ENCODE peak calls at places on chromosomes 6 and 20, in seven cellular contexts. One of them, this sample, is unnamed.

GRCh38 chr6:20769651-20770050 is 235.4 kb downstream of the CDKAL1 start:
- DNase-seq in GM20000: no peak
- DNase-seq in psoas muscle: no peak
- DNase-seq in mammary epithelial cell: no peak
- DNase-seq in HFFc6: no peak
- DNase-seq in coronary artery: no peak
- DNase-seq in esophagus squamous epithelium: no peak
- DNase-seq in this sample: no peak

GRCh38 chr6:152993431-152993830 is 9.1 kb downstream of the MTRF1L start:
- DNase-seq in GM20000: no peak
- DNase-seq in esophagus squamous epithelium: no peak
- DNase-seq in psoas muscle: no peak
- DNase-seq in coronary artery: no peak
- DNase-seq in HFFc6: no peak
- DNase-seq in mammary epithelial cell: no peak
- DNase-seq in this sample: no peak

GRCh38 chr6:46184114-46184513 is 13.3 kb upstream of the ENPP5 start:
- DNase-seq in coronary artery: no peak
- DNase-seq in HFFc6: peak
- DNase-seq in mammary epithelial cell: peak
- DNase-seq in esophagus squamous epithelium: no peak
- DNase-seq in GM20000: no peak
- DNase-seq in psoas muscle: no peak
- DNase-seq in this sample: peak

GRCh38 chr6:132425176-132425575 is 23.9 kb upstream of the MOXD1 start:
- DNase-seq in mammary epithelial cell: no peak
- DNase-seq in esophagus squamous epithelium: no peak
- DNase-seq in HFFc6: no peak
- DNase-seq in GM20000: no peak
- DNase-seq in coronary artery: no peak
- DNase-seq in psoas muscle: no peak
- DNase-seq in this sample: no peak

GRCh38 chr6:20875369-20875963 is 341.2 kb downstream of the CDKAL1 start:
- DNase-seq in GM20000: no peak
- DNase-seq in coronary artery: no peak
- DNase-seq in HFFc6: no peak
- DNase-seq in psoas muscle: no peak
- DNase-seq in esophagus squamous epithelium: no peak
- DNase-seq in mammary epithelial cell: peak
- DNase-seq in this sample: peak

GRCh38 chr6:151675746-151676459 is 131.6 kb upstream of the ESR1 start:
- DNase-seq in esophagus squamous epithelium: no peak
- DNase-seq in psoas muscle: no peak
- DNase-seq in coronary artery: no peak
- DNase-seq in mammary epithelial cell: peak
- DNase-seq in HFFc6: no peak
- DNase-seq in GM20000: peak
- DNase-seq in this sample: peak

GRCh38 chr20:63309261-63310071 is 16.5 kb downstream of the COL20A1 start:
- DNase-seq in GM20000: peak
- DNase-seq in HFFc6: no peak
- DNase-seq in psoas muscle: no peak
- DNase-seq in coronary artery: no peak
- DNase-seq in esophagus squamous epithelium: no peak
- DNase-seq in mammary epithelial cell: no peak
- DNase-seq in this sample: peak

GRCh38 chr6:49606696-49607390 is 29.8 kb downstream of the RHAG start:
- DNase-seq in esophagus squamous epithelium: no peak
- DNase-seq in HFFc6: peak
- DNase-seq in coronary artery: no peak
- DNase-seq in mammary epithelial cell: peak
- DNase-seq in psoas muscle: no peak
- DNase-seq in GM20000: peak
- DNase-seq in this sample: peak

GRCh38 chr6:99341862-99342455 is 7.5 kb downstream of the FAXC start:
- DNase-seq in mammary epithelial cell: no peak
- DNase-seq in esophagus squamous epithelium: no peak
- DNase-seq in HFFc6: no peak
- DNase-seq in psoas muscle: no peak
- DNase-seq in GM20000: no peak
- DNase-seq in coronary artery: no peak
- DNase-seq in this sample: no peak

GRCh38 chr6:154276810-154277577 is 79.6 kb downstream of the IPCEF1 start:
- DNase-seq in HFFc6: no peak
- DNase-seq in esophagus squamous epithelium: no peak
- DNase-seq in mammary epithelial cell: no peak
- DNase-seq in coronary artery: no peak
- DNase-seq in psoas muscle: no peak
- DNase-seq in GM20000: peak
- DNase-seq in this sample: peak

GRCh38 chr6:5999688-6000608 is 6.8 kb downstream of the NRN1 start:
- DNase-seq in coronary artery: no peak
- DNase-seq in psoas muscle: no peak
- DNase-seq in HFFc6: no peak
- DNase-seq in GM20000: no peak
- DNase-seq in esophagus squamous epithelium: no peak
- DNase-seq in mammary epithelial cell: no peak
- DNase-seq in this sample: no peak

GRCh38 chr6:81075974-81076373 is 676.5 kb downstream of the TENT5A start:
- DNase-seq in GM20000: no peak
- DNase-seq in mammary epithelial cell: no peak
- DNase-seq in coronary artery: no peak
- DNase-seq in esophagus squamous epithelium: no peak
- DNase-seq in HFFc6: no peak
- DNase-seq in psoas muscle: no peak
- DNase-seq in this sample: peak

GRCh38 chr6:111478064-111478476 is 4.9 kb downstream of the REV3L start:
- DNase-seq in psoas muscle: no peak
- DNase-seq in GM20000: no peak
- DNase-seq in coronary artery: no peak
- DNase-seq in HFFc6: peak
- DNase-seq in mammary epithelial cell: peak
- DNase-seq in esophagus squamous epithelium: no peak
- DNase-seq in this sample: peak

GRCh38 chr20:44068780-44069191 is 118.2 kb downstream of the JPH2 start:
- DNase-seq in esophagus squamous epithelium: no peak
- DNase-seq in GM20000: peak
- DNase-seq in psoas muscle: no peak
- DNase-seq in HFFc6: no peak
- DNase-seq in mammary epithelial cell: no peak
- DNase-seq in coronary artery: no peak
- DNase-seq in this sample: no peak

GRCh38 chr20:63198606-63199005 is 17.3 kb downstream of the YTHDF1 start:
- DNase-seq in HFFc6: no peak
- DNase-seq in GM20000: no peak
- DNase-seq in psoas muscle: no peak
- DNase-seq in esophagus squamous epithelium: no peak
- DNase-seq in coronary artery: no peak
- DNase-seq in mammary epithelial cell: no peak
- DNase-seq in this sample: no peak

GRCh38 chr6:16674666-16675392 is 86.4 kb downstream of the ATXN1 start:
- DNase-seq in HFFc6: peak
- DNase-seq in coronary artery: no peak
- DNase-seq in psoas muscle: no peak
- DNase-seq in mammary epithelial cell: no peak
- DNase-seq in esophagus squamous epithelium: no peak
- DNase-seq in GM20000: no peak
- DNase-seq in this sample: peak

GRCh38 chr20:23308024-23308423 is 42.6 kb upstream of the NXT1 start:
- DNase-seq in GM20000: no peak
- DNase-seq in HFFc6: no peak
- DNase-seq in mammary epithelial cell: no peak
- DNase-seq in psoas muscle: no peak
- DNase-seq in coronary artery: no peak
- DNase-seq in esophagus squamous epithelium: no peak
- DNase-seq in this sample: no peak

GRCh38 chr20:3655032-3655405 is 8.2 kb downstream of the GFRA4 start:
- DNase-seq in psoas muscle: no peak
- DNase-seq in HFFc6: no peak
- DNase-seq in esophagus squamous epithelium: no peak
- DNase-seq in coronary artery: no peak
- DNase-seq in GM20000: no peak
- DNase-seq in mammary epithelial cell: no peak
- DNase-seq in this sample: no peak

GRCh38 chr6:37496951-37497885 is 2.5 kb downstream of the CCDC167 start:
- DNase-seq in coronary artery: no peak
- DNase-seq in mammary epithelial cell: no peak
- DNase-seq in HFFc6: no peak
- DNase-seq in psoas muscle: no peak
- DNase-seq in esophagus squamous epithelium: no peak
- DNase-seq in GM20000: no peak
- DNase-seq in this sample: no peak

GRCh38 chr6:56347526-56347925 is 100.1 kb upstream of the COL21A1 start:
- DNase-seq in psoas muscle: no peak
- DNase-seq in HFFc6: peak
- DNase-seq in mammary epithelial cell: peak
- DNase-seq in GM20000: no peak
- DNase-seq in esophagus squamous epithelium: no peak
- DNase-seq in coronary artery: no peak
- DNase-seq in this sample: peak

GRCh38 chr6:3009930-3010329 is 10.2 kb downstream of the NQO2 start:
- DNase-seq in mammary epithelial cell: no peak
- DNase-seq in HFFc6: no peak
- DNase-seq in coronary artery: no peak
- DNase-seq in psoas muscle: no peak
- DNase-seq in esophagus squamous epithelium: no peak
- DNase-seq in GM20000: no peak
- DNase-seq in this sample: no peak

GRCh38 chr20:4740774-4741431 is 19.2 kb downstream of the PRND start:
- DNase-seq in GM20000: peak
- DNase-seq in coronary artery: no peak
- DNase-seq in esophagus squamous epithelium: no peak
- DNase-seq in mammary epithelial cell: no peak
- DNase-seq in HFFc6: no peak
- DNase-seq in psoas muscle: no peak
- DNase-seq in this sample: peak
- TF ChIP-seq CTCF in GM20000: peak
- TF ChIP-seq CTCF in coronary artery: peak
- TF ChIP-seq CTCF in esophagus squamous epithelium: peak
- TF ChIP-seq CTCF in mammary epithelial cell: peak
- TF ChIP-seq CTCF in HFFc6: peak
- TF ChIP-seq CTCF in psoas muscle: peak
- TF ChIP-seq CTCF in this sample: peak

GRCh38 chr6:41547799-41548097 is 1.6 kb downstream of the FOXP4 start:
- DNase-seq in GM20000: no peak
- DNase-seq in coronary artery: no peak
- DNase-seq in HFFc6: no peak
- DNase-seq in mammary epithelial cell: no peak
- DNase-seq in esophagus squamous epithelium: no peak
- DNase-seq in psoas muscle: no peak
- DNase-seq in this sample: no peak

GRCh38 chr6:41551086-41551702 is 5.0 kb downstream of the FOXP4 start:
- DNase-seq in esophagus squamous epithelium: no peak
- DNase-seq in coronary artery: no peak
- DNase-seq in HFFc6: no peak
- DNase-seq in GM20000: no peak
- DNase-seq in mammary epithelial cell: no peak
- DNase-seq in psoas muscle: no peak
- DNase-seq in this sample: no peak

GRCh38 chr6:41548841-41549642 is 2.9 kb downstream of the FOXP4 start:
- DNase-seq in esophagus squamous epithelium: no peak
- DNase-seq in mammary epithelial cell: no peak
- DNase-seq in HFFc6: no peak
- DNase-seq in GM20000: no peak
- DNase-seq in coronary artery: no peak
- DNase-seq in psoas muscle: no peak
- DNase-seq in this sample: no peak

GRCh38 chr6:41548098-41548840 is 2.1 kb downstream of the FOXP4 start:
- DNase-seq in GM20000: peak
- DNase-seq in mammary epithelial cell: no peak
- DNase-seq in psoas muscle: peak
- DNase-seq in esophagus squamous epithelium: no peak
- DNase-seq in coronary artery: no peak
- DNase-seq in HFFc6: no peak
- DNase-seq in this sample: no peak

DNA sequence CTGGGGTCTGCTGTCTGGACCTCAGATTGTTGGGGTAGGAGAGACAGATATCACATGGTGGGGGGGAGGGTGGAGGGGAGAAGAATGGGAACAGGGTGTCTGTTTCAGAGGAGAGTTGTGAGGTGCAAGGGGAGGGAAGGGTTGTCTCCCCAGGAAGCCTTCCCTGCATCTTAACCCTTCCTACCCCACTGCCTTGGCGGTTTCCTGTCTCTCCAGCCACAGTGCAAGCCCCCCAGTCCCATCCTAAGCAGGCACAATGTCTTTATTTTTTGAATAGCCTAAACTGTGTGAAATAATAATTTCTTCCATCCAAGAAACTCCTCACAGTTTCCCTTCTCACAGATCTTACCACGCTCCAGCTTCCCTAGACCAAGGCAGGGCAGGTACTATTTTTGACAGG is 3.5 kb downstream of the FOXP4 start:
- DNase-seq in psoas muscle: no peak
- DNase-seq in HFFc6: no peak
- DNase-seq in mammary epithelial cell: no peak
- DNase-seq in esophagus squamous epithelium: no peak
- DNase-seq in GM20000: no peak
- DNase-seq in coronary artery: no peak
- DNase-seq in this sample: no peak
- TF ChIP-seq CTCF in psoas muscle: no peak
- TF ChIP-seq CTCF in HFFc6: no peak
- TF ChIP-seq CTCF in mammary epithelial cell: no peak
- TF ChIP-seq CTCF in esophagus squamous epithelium: no peak
- TF ChIP-seq CTCF in GM20000: no peak
- TF ChIP-seq CTCF in coronary artery: no peak
- TF ChIP-seq CTCF in this sample: no peak

GRCh38 chr6:138800377-138801150 is 4.7 kb downstream of the ECT2L start:
- DNase-seq in GM20000: no peak
- DNase-seq in coronary artery: no peak
- DNase-seq in psoas muscle: no peak
- DNase-seq in esophagus squamous epithelium: no peak
- DNase-seq in mammary epithelial cell: no peak
- DNase-seq in HFFc6: no peak
- DNase-seq in this sample: no peak
- TF ChIP-seq CTCF in GM20000: no peak
- TF ChIP-seq CTCF in coronary artery: no peak
- TF ChIP-seq CTCF in psoas muscle: no peak
- TF ChIP-seq CTCF in esophagus squamous epithelium: no peak
- TF ChIP-seq CTCF in mammary epithelial cell: no peak
- TF ChIP-seq CTCF in HFFc6: no peak
- TF ChIP-seq CTCF in this sample: no peak

GRCh38 chr20:56205350-56205749 is 43.2 kb upstream of the MC3R start:
- DNase-seq in HFFc6: no peak
- DNase-seq in psoas muscle: no peak
- DNase-seq in mammary epithelial cell: peak
- DNase-seq in GM20000: no peak
- DNase-seq in esophagus squamous epithelium: no peak
- DNase-seq in coronary artery: no peak
- DNase-seq in this sample: no peak

GRCh38 chr20:56195946-56196345 is 52.6 kb upstream of the MC3R start:
- DNase-seq in HFFc6: no peak
- DNase-seq in coronary artery: no peak
- DNase-seq in GM20000: no peak
- DNase-seq in psoas muscle: no peak
- DNase-seq in mammary epithelial cell: peak
- DNase-seq in esophagus squamous epithelium: no peak
- DNase-seq in this sample: no peak

GRCh38 chr20:56204206-56204605 is 44.3 kb upstream of the MC3R start:
- DNase-seq in esophagus squamous epithelium: no peak
- DNase-seq in coronary artery: no peak
- DNase-seq in mammary epithelial cell: no peak
- DNase-seq in GM20000: no peak
- DNase-seq in HFFc6: no peak
- DNase-seq in psoas muscle: no peak
- DNase-seq in this sample: no peak

GRCh38 chr20:56202493-56203077 is 45.9 kb upstream of the MC3R start:
- DNase-seq in esophagus squamous epithelium: no peak
- DNase-seq in psoas muscle: no peak
- DNase-seq in HFFc6: peak
- DNase-seq in mammary epithelial cell: peak
- DNase-seq in coronary artery: no peak
- DNase-seq in GM20000: peak
- DNase-seq in this sample: no peak

GRCh38 chr20:56200456-56200855 is 48.1 kb upstream of the MC3R start:
- DNase-seq in GM20000: no peak
- DNase-seq in psoas muscle: no peak
- DNase-seq in esophagus squamous epithelium: no peak
- DNase-seq in HFFc6: no peak
- DNase-seq in mammary epithelial cell: no peak
- DNase-seq in coronary artery: no peak
- DNase-seq in this sample: no peak
- TF ChIP-seq CTCF in GM20000: no peak
- TF ChIP-seq CTCF in psoas muscle: no peak
- TF ChIP-seq CTCF in esophagus squamous epithelium: no peak
- TF ChIP-seq CTCF in HFFc6: peak
- TF ChIP-seq CTCF in mammary epithelial cell: peak
- TF ChIP-seq CTCF in coronary artery: no peak
- TF ChIP-seq CTCF in this sample: no peak